ENCODE peak calls at places on chromosomes 6 and 20, in six cellular contexts. H, D, C, K, I and J are unnamed samples.

GRCh38 chr20:47456952-47457724 is 44.5 kb upstream of the NCOA3 start:
- DNase-seq in H (no peak), D (no peak), C (no peak), K (no peak), I (no peak), J (no peak)

GRCh38 chr6:164749126-164749758 is 560.2 kb downstream of the C6orf118 start:
- DNase-seq in H (no peak), D (no peak), C (no peak), K (no peak), I (no peak), J (no peak)

GRCh38 chr6:148497256-148497655 is 154.6 kb downstream of the SASH1 start:
- DNase-seq in H (no peak), D (no peak), C (no peak), K (no peak), I (no peak), J (no peak)

GRCh38 chr20:9838378-9839295 is at the start of gene PAK5:
- DNase-seq in H (peak), D (peak), C (peak), K (no peak), I (no peak), J (peak)

GRCh38 chr6:35495258-35496035 is 1.4 kb downstream of the TEAD3 start:
- DNase-seq in H (no peak), D (no peak), C (no peak), K (no peak), I (no peak), J (no peak)

GRCh38 chr6:27608916-27609883 is 136.3 kb upstream of the ZNF184 start:
- DNase-seq in H (peak), D (no peak), C (peak), K (no peak), I (peak), J (no peak)

GRCh38 chr20:1427457-1428054 is 34.7 kb upstream of the FKBP1A start:
- DNase-seq in H (peak), D (peak), C (no peak), K (no peak), I (no peak), J (peak)

GRCh38 chr20:47160240-47160639 is 196.3 kb downstream of the ZMYND8 start:
- DNase-seq in H (no peak), D (no peak), C (no peak), K (no peak), I (no peak), J (no peak)

GRCh38 chr6:133568970-133569889 is 319.7 kb upstream of the TCF21 start:
- DNase-seq in H (peak), D (no peak), C (peak), K (peak), I (no peak), J (peak)

GRCh38 chr20:59778615-59779200 is 154.7 kb downstream of the SYCP2 start:
- DNase-seq in H (no peak), D (no peak), C (no peak), K (no peak), I (no peak), J (no peak)
- TF ChIP-seq ZNF274 in H (no peak), D (no peak), C (no peak), K (no peak), I (no peak), J (no peak)

GRCh38 chr6:108419934-108420609 is 125.2 kb downstream of the AFG1L start:
- DNase-seq in H (no peak), D (no peak), C (no peak), K (no peak), I (no peak), J (no peak)
- TF ChIP-seq ZNF274 in H (no peak), D (no peak), C (no peak), K (no peak), I (no peak), J (no peak)

GRCh38 chr20:44532981-44533331 is 11.1 kb upstream of the SERINC3 start:
- DNase-seq in H (peak), D (no peak), C (no peak), K (peak), I (no peak), J (no peak)
- TF ChIP-seq ZNF274 in H (no peak), D (no peak), C (no peak), K (no peak), I (no peak), J (no peak)

DNA sequence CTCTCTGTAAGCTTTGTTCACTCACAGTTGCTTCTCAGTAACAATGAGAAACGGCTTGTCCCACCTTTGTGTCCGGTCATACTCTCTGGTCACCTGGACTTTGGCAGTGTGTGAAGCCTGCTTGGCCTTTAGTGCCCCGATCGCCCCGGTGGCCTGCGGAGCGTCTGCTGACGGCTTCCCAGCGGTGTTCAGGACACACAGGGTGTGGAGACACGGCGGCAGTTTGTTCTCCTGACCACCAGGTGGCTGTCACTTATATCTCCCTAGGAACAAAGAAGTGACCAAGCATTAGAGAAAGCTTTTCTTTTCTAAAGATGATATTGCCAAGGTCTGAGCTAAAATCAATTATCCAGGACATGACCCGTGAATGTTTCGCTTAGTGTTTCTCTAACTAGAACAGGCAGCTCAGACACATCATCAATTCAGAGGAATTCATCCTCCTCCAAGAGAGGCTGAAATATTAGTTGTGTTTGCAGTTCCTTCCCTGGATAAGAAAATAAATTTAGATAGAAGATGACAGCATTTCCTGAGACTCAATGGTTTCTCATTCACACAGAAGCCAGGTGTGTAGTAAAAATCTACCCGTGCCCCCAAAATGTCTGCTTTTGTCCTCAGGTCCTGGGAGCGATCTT is 167.4 kb upstream of the THBS2 start:
- DNase-seq in H (peak), D (no peak), C (peak), K (peak), I (no peak), J (no peak)
- TF ChIP-seq ZNF274 in H (peak), D (no peak), C (no peak), K (no peak), I (no peak), J (no peak)